ENCODE peak calls at places on chromosomes 5 and 9, in seven cellular contexts. W is left ventricle myocardium inferior; O is BE2C; G is CD4-positive, alpha-beta memory T cell; M is CD8-positive, alpha-beta T cell; A is hepatocyte; U is heart right ventricle. P is an unnamed sample. For H3K4me1, the result is how much of the 10 kb centered on the place peaks cover.

GRCh38 chr9:130542457-130543228 is 36.7 kb upstream of the FUBP3 start:
- DNase-seq in W (no peak), O (no peak), G (no peak), M (no peak), A (no peak), U (no peak), P (no peak)

GRCh38 chr9:136170291-136170901 is 34.5 kb downstream of the LHX3 start:
- DNase-seq in W (no peak), O (peak), G (peak), M (peak), A (peak), U (no peak), P (no peak)

GRCh38 chr5:69206528-69207190 is 17.3 kb downstream of the CENPH start:
- DNase-seq in W (no peak), O (no peak), G (no peak), M (no peak), A (peak), U (no peak), P (no peak)

GRCh38 chr9:28014212-28014611 is 440.9 kb upstream of the C9orf72 start:
- DNase-seq in W (no peak), O (no peak), G (no peak), M (no peak), A (no peak), U (no peak), P (no peak)

GRCh38 chr5:14322437-14323187 is 179.5 kb downstream of the TRIO start:
- DNase-seq in W (no peak), O (no peak), G (no peak), M (no peak), A (no peak), U (no peak), P (no peak)

GRCh38 chr5:71658916-71659661 is 60.0 kb upstream of the CARTPT start:
- DNase-seq in W (no peak), O (no peak), G (no peak), M (no peak), A (no peak), U (no peak), P (no peak)

GRCh38 chr9:34522971-34523797 is at the start of gene ENHO:
- DNase-seq in W (peak), O (peak), G (peak), M (peak), A (peak), U (peak), P (no peak)

GRCh38 chr5:151048526-151048925 is 28.1 kb downstream of the GPX3 start:
- DNase-seq in W (no peak), O (no peak), G (no peak), M (no peak), A (no peak), U (no peak), P (no peak)

GRCh38 chr9:105647595-105648349 is 14.5 kb upstream of the TAL2 start:
- DNase-seq in W (no peak), O (peak), G (no peak), M (no peak), A (peak), U (no peak), P (no peak)

GRCh38 chr5:67493676-67494075 is 297.1 kb upstream of the CD180 start:
- DNase-seq in W (peak), O (peak), G (no peak), M (no peak), A (peak), U (peak), P (no peak)

GRCh38 chr5:113166710-113167366 is 190.2 kb downstream of the DCP2 start:
- DNase-seq in W (no peak), O (no peak), G (no peak), M (no peak), A (peak), U (no peak), P (no peak)

GRCh38 chr9:132030626-132031325 is 48.9 kb downstream of the MED27 start:
- DNase-seq in W (no peak), O (no peak), G (no peak), M (no peak), A (no peak), U (no peak), P (no peak)
- H3K4me1 ChIP-seq in W (under half), O (under half), G (under half), M (under half), A (under half), U (under half), P (under half)

DNA sequence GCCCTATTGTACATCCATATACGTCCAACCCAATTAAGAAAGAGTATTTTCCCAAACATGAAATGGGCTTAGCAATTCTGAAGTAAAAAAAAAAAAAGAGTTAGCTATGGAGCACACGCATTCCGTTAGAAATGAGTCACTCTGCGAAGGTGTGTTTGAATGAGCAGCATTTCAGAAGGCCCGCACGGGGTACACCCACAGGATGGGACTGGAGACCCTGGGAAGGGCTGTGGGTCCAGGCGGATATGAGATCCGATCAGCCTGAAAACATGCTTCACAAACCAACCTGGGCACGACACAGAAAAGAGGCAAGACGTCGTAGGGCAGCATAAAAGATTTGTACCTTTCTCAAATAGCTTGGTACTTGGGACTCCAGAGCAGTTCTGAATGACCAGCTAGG is 173.9 kb upstream of the KLF9 start:
- DNase-seq in W (no peak), O (no peak), G (no peak), M (no peak), A (no peak), U (no peak), P (no peak)
- H3K4me1 ChIP-seq in W (half or more), O (under half), G (under half), M (under half), A (under half), U (half or more), P (under half)

GRCh38 chr9:7752481-7752880 is 47.1 kb downstream of the DMAC1 start:
- DNase-seq in W (no peak), O (no peak), G (no peak), M (no peak), A (no peak), U (no peak), P (no peak)

GRCh38 chr9:7760014-7760415 is 39.6 kb downstream of the DMAC1 start:
- DNase-seq in W (peak), O (no peak), G (no peak), M (no peak), A (peak), U (peak), P (no peak)

DNA sequence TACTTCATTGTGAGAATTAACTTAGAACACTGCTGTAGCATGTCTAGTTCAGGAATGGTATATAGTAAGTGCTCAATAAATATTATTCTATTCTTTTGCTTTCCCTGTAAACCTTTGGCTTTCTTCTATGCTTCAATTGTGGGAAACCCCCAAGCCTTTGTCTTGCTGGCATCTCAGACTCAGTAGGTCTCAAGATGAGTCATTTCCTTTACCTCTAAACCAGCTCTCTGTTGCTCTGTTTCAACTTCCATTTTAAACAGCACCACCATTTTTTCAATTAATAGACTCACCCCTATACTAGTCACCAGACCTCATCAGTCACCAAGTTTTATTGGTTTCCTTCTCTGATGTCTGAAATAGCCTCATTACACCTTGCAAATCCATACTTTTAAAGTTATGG is 43.5 kb downstream of the DMAC1 start:
- DNase-seq in W (no peak), O (no peak), G (peak), M (no peak), A (no peak), U (no peak), P (peak)
- H3K4me1 ChIP-seq in W (under half), O (under half), G (under half), M (under half), A (under half), U (under half), P (under half)

DNA sequence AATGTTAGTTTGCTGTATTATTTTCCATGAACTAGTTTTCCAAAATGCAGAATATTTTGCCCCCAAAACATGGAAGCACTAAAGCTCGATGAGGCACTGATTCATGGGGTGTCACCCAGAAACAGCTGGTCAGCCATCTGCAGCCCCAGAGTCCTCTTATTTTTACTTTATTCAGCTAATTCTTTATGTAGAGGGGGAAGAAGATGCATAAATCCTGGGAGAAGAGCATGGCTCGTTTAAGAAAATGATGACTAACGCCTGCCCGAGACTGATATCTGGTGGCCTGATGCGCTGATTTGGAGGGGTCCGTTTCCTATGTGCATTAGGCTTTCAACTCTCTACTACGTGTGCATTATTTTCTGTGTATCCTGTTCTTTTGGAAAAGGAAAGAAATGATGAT is 390.3 kb upstream of the MEF2C start:
- DNase-seq in W (no peak), O (no peak), G (no peak), M (no peak), A (no peak), U (no peak), P (no peak)
- H3K4me1 ChIP-seq in W (under half), O (under half), G (under half), M (under half), A (under half), U (under half), P (under half)

P was measured in GM12878.